ENCODE peak calls at places on chromosome 12, in eight cellular contexts. C is left ventricle myocardium inferior, N is cardiac fibroblast, Y is lower lobe of right lung, L is AG04449, X is foreskin fibroblast, G is GM20000, P is AG09319. B is an unnamed sample.

GRCh38 chr12:127555071-127555470 is 711.9 kb upstream of the TMEM132C start:
- DNase-seq in C (no peak), G (no peak), Y (no peak), P (no peak), L (no peak), N (no peak), X (no peak), B (no peak)

GRCh38 chr12:94704452-94704871 is 54.1 kb upstream of the TMCC3 start:
- DNase-seq in Y (no peak), L (peak), C (no peak), N (peak), G (no peak), X (peak), P (peak), B (peak)

GRCh38 chr12:11508699-11509098 is 113.3 kb upstream of the PRB2 start:
- DNase-seq in L (no peak), X (peak), G (no peak), N (peak), P (no peak), Y (no peak), C (no peak), B (no peak)

GRCh38 chr12:41897593-41897992 is 247.1 kb downstream of the GXYLT1 start:
- DNase-seq in P (no peak), L (no peak), Y (no peak), X (no peak), C (no peak), N (no peak), G (no peak), B (no peak)

GRCh38 chr12:44876554-44877275 is 600 bp upstream of the NELL2 start:
- DNase-seq in P (no peak), X (peak), N (peak), L (no peak), C (no peak), G (peak), Y (no peak), B (no peak)

GRCh38 chr12:116885496-116885895 is 4.3 kb upstream of the HRK start:
- DNase-seq in N (peak), Y (no peak), P (no peak), X (no peak), G (no peak), L (no peak), C (no peak), B (no peak)

GRCh38 chr12:89575405-89575804 is 49.6 kb upstream of the POC1B start:
- DNase-seq in P (no peak), Y (no peak), C (no peak), G (no peak), X (no peak), N (no peak), L (no peak), B (no peak)

GRCh38 chr12:8987589-8988205 is 1.6 kb upstream of the KLRG1 start:
- DNase-seq in Y (no peak), C (no peak), L (no peak), G (no peak), X (no peak), N (no peak), P (no peak), B (no peak)

GRCh38 chr12:125056306-125056705 is 8.9 kb upstream of the AACS start:
- DNase-seq in Y (no peak), X (no peak), P (no peak), N (no peak), L (no peak), G (no peak), C (no peak), B (no peak)

GRCh38 chr12:16130359-16130758 is 147.1 kb downstream of the SLC15A5 start:
- DNase-seq in Y (no peak), X (no peak), G (no peak), C (no peak), L (no peak), P (no peak), N (no peak), B (no peak)
- TF ChIP-seq CTCF in Y (no peak), X (no peak), G (no peak), C (no peak), L (no peak), P (no peak), N (no peak), B (no peak)

GRCh38 chr12:32134144-32134888 is 27.7 kb downstream of the BICD1 start:
- DNase-seq in X (peak), C (no peak), P (no peak), G (peak), Y (no peak), L (no peak), N (peak), B (no peak)
- TF ChIP-seq CTCF in X (no peak), C (no peak), P (no peak), G (no peak), Y (no peak), L (no peak), N (peak), B (no peak)

GRCh38 chr12:34218193-34219045 is 196.1 kb downstream of the ALG10 start:
- DNase-seq in C (peak), P (no peak), L (no peak), X (peak), Y (peak), G (peak), N (peak), B (peak)
- TF ChIP-seq CTCF in C (peak), P (peak), L (peak), X (peak), Y (peak), G (peak), N (peak), B (peak)

DNA sequence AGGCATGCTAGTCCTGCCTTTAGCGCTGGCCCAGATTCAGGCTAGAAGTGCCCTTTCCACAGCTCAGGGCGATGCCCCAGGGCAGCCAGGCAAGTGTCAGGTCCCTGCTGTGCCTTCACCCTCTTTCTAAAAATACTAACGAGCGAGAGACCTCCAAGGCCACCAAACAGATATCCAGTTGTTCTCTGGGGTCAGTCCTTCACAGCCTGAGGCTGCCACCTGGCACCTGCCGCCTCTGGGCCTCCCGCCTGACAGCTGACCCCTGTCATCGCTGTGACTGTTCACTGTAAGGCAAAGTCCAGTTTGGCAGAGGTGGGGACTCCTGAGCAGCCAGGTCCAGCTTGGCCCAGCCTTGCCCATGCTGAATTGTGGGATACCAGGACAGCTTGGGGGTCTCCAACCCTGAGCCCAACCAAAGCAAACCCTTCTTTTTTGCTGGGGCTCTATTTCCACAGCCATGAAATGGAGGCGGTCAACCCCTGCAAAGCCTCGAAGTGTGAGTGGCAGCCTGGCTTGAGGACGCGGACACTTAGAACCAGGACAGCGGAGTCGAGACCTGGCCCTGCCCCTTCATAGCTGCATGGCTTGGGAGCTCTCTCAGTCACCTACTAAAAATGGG is 79.9 kb downstream of the NINJ2 start:
- DNase-seq in P (no peak), G (no peak), X (no peak), Y (no peak), N (no peak), C (peak), L (no peak), B (no peak)
- TF ChIP-seq CTCF in P (no peak), G (no peak), X (no peak), Y (no peak), N (no peak), C (no peak), L (no peak), B (no peak)

DNA sequence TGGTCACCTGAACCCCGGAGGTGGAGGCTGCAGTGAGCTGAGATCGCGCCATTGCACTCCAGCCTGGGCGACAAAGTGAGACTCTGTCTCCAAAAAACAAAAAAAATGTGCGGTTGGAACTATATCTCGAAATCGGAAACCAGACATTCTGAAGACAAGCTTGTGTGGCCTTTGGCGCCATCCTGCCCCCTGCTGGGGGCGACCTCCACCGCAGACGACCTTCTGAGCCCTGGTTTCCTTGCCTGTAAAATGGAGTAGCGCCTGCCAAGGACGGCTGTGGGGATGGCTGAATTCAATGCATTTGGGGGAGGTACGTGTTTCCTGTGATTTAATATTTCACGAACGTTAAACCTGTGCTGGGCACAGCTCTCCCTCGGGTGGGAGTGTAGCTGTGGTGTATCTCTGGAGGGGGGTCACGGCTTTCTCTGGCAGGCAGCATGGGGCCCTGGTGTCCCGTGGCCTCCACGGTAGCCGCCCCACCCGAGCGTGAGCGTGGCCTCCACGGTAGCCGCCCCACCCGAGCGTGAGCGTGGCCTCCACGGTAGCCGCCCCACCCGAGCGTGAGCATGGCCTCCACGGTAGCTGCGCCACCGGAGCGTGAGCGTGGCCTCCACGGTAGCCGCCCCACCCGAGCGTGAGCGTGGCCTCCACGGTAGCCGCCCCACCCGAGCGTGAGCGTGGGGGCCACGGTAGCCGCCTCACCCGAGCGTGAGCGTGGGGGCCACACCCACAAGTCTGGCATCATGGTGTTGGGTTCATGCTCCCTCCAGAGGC is 55.3 kb downstream of the LRCOL1 start:
- DNase-seq in C (no peak), X (no peak), G (no peak), Y (no peak), N (no peak), P (no peak), L (no peak), B (no peak)
- TF ChIP-seq CTCF in C (peak), X (no peak), G (peak), Y (peak), N (peak), P (no peak), L (peak), B (peak)

DNA sequence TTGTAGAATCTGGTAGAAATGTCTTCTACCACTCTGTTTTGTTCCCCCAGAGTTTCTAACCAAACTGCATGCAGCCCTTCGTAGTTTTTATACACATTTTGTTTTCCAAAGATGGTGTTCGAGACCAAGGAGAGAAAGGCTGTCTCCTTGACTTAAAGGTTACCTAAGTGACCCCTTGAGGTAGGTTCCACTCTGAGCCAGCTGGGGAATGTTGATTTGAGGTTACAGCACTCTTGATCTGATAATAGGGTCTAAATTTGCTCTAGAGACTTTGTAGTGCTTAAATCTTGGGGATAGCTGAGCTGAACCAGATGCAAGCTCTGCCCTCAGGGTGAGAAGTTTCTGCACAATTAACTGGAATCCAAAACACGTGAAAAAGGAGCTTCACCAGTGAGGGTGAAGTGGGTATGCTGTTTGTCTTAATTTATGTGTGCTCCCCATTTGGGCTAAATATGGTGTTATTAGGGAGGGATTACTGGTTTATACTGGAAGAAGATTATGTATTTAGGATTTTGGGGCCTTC is 3.1 kb downstream of the TMBIM6 start:
- DNase-seq in Y (no peak), C (no peak), X (no peak), N (no peak), G (no peak), L (no peak), P (no peak), B (no peak)
- TF ChIP-seq CTCF in Y (no peak), C (no peak), X (no peak), N (no peak), G (no peak), L (no peak), P (no peak), B (no peak)

GRCh38 chr12:43776498-43776897 is 17.7 kb downstream of the IRAK4 start:
- DNase-seq in X (peak), Y (no peak), P (no peak), L (no peak), N (peak), G (peak), C (no peak), B (no peak)
- TF ChIP-seq CTCF in X (peak), Y (peak), P (peak), L (peak), N (peak), G (peak), C (peak), B (peak)

GRCh38 chr12:82650627-82651337 is 35.9 kb upstream of the TMTC2 start:
- DNase-seq in N (peak), Y (no peak), G (peak), P (no peak), C (peak), L (no peak), X (peak), B (no peak)

GRCh38 chr12:82645414-82645813 is 41.3 kb upstream of the TMTC2 start:
- DNase-seq in P (no peak), L (no peak), G (no peak), C (no peak), Y (no peak), N (no peak), X (no peak), B (no peak)

GRCh38 chr12:82651489-82651888 is 35.2 kb upstream of the TMTC2 start:
- DNase-seq in Y (no peak), C (no peak), L (no peak), G (no peak), X (no peak), N (no peak), P (no peak), B (no peak)

GRCh38 chr12:82648510-82648909 is 38.2 kb upstream of the TMTC2 start:
- DNase-seq in X (no peak), P (no peak), Y (no peak), C (no peak), L (no peak), G (no peak), N (no peak), B (no peak)

DNA sequence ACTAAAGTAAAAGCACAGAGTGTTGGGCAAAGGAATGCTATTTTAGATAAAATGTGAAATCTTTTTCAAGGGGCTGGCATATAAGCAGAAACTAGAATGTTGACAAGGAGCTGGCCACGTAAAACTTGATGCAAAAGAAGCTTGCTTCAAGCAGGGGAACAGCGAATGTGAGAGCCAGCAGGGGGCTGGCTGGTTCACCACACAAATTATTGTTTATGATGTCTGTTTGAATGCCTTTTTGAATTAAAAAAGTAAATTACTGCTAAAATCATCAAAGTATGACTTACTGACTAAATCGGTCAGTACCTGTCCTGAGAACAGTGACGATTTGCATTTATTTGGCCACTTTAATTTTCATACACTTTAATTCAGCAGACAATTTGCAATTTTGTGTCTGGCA is 38.9 kb upstream of the TMTC2 start:
- DNase-seq in P (no peak), G (no peak), C (no peak), N (no peak), Y (no peak), X (no peak), L (no peak), B (no peak)
- TF ChIP-seq CTCF in P (no peak), G (no peak), C (no peak), N (no peak), Y (no peak), X (no peak), L (no peak), B (no peak)

GRCh38 chr12:50841654-50842531 is 833 bp upstream of the TMPRSS12 start:
- DNase-seq in P (no peak), X (no peak), L (no peak), C (no peak), Y (no peak), N (no peak), G (no peak), B (no peak)

GRCh38 chr12:50839032-50839431 is 3.7 kb upstream of the TMPRSS12 start:
- DNase-seq in P (no peak), N (no peak), X (peak), Y (no peak), C (no peak), G (no peak), L (no peak), B (no peak)

GRCh38 chr12:50840809-50841487 is 1.8 kb upstream of the TMPRSS12 start:
- DNase-seq in Y (no peak), C (no peak), L (no peak), N (no peak), P (no peak), G (no peak), X (no peak), B (no peak)

GRCh38 chr12:50845021-50845647 is 2.4 kb downstream of the TMPRSS12 start:
- DNase-seq in X (peak), P (no peak), L (no peak), G (no peak), C (no peak), N (no peak), Y (no peak), B (no peak)

DNA sequence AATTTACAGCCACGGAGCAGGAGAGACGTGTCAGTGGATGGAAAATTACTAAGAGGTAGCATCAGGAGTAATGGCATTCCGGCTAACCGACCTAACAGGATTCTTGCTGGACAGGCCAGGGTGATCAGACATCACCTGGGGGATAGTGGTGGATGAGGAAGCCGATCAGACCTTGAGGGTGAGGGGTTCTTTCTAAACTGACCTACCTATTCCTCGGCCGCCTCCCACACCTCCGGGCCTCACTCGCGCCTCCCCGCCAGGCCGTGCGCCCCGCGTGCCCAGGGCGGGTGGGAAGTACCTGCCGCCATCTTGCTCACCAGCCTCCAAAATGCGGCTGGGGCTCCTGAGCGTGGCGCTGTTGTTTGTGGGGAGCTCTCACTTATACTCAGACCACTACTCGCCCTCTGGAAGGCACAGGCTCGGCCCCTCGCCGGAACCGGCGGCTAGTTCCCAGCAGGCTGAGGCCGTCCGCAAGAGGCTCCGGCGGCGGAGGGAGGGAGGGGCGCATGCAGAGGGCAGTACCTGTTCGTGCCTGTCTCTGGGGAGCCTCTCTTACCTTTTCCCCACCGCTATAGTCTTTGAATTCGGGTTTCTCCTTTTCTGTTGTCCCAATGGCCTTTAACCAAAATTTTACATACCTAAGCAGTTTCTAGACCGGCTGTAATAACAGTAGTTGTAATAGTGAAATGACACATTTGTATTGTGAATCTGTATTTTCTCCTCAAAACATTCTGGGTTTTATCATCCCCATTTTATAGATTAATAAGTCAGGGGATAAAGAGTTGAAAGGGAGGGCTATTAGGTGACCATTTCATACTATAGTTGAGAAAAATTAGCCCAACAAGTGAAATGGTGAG is at the start of gene TMPRSS12:
- DNase-seq in G (no peak), N (no peak), C (no peak), P (no peak), X (no peak), Y (peak), L (no peak), B (no peak)
- TF ChIP-seq CTCF in G (no peak), N (no peak), C (no peak), P (no peak), X (no peak), Y (peak), L (no peak), B (no peak)